ENCODE peak calls at places on chromosomes 16 and 17, in seven cellular contexts. M is sigmoid colon; N is small intestine; D is caudate nucleus; F is activated T-cell treated with anti-CD3 and anti-CD28 coated beads, Interleukin-2, amount 50 U/mL, for 72 hours; B is heart right ventricle; L is germinal center. E is an unnamed sample.

GRCh38 chr16:83932304-83932703 is 20.7 kb upstream of the OSGIN1 start:
- DNase-seq in N (no peak), D (no peak), M (no peak), L (no peak), B (no peak), F (no peak), E (peak; percentile 44)

GRCh38 chr17:13385481-13385907 is 216.2 kb downstream of the HS3ST3A1 start:
- DNase-seq in N (no peak), B (no peak), L (no peak), M (no peak), F (no peak), D (no peak), E (no peak)

GRCh38 chr16:56793504-56793903 is 63.6 kb downstream of the NUP93 start:
- DNase-seq in M (no peak), F (no peak), B (no peak), D (no peak), L (no peak), N (no peak), E (no peak)

GRCh38 chr16:15807603-15808009 is 49.2 kb downstream of the MYH11 start:
- DNase-seq in D (no peak), M (peak; percentile 88), B (no peak), N (no peak), L (no peak), F (no peak), E (peak; percentile 89)

GRCh38 chr17:63189082-63189481 is 223.0 kb downstream of the TANC2 start:
- DNase-seq in N (no peak), F (no peak), D (no peak), B (no peak), L (no peak), M (no peak), E (no peak)

GRCh38 chr16:52456368-52456767 is 90.6 kb downstream of the TOX3 start:
- DNase-seq in D (no peak), N (no peak), F (no peak), M (no peak), B (no peak), L (no peak), E (no peak)

GRCh38 chr17:38872671-38873385 is 3.0 kb downstream of the LASP1 start:
- DNase-seq in B (no peak), D (no peak), L (no peak), M (no peak), F (no peak), N (peak; percentile 72), E (no peak)

GRCh38 chr16:87380875-87381274 is 2.7 kb downstream of the FBXO31 start:
- DNase-seq in D (no peak), L (no peak), B (no peak), F (no peak), N (peak; percentile 72), M (peak; percentile 12), E (peak; percentile 8)

GRCh38 chr17:29140051-29140582 is 40.1 kb downstream of the MYO18A start:
- DNase-seq in D (peak; percentile 68), B (peak; percentile 91), M (peak; percentile 93), L (peak; percentile 76), F (peak; percentile 87), N (peak; percentile 79), E (peak; percentile 97)

GRCh38 chr17:56593073-56593740 is at the start of gene NOG:
- DNase-seq in F (peak; percentile 49), M (no peak), B (peak; percentile 51), N (no peak), L (peak; percentile 36), D (peak; percentile 72), E (peak; percentile 58)

GRCh38 chr17:8696951-8697745 is 47.5 kb downstream of the CCDC42 start:
- DNase-seq in F (no peak), B (no peak), D (no peak), N (no peak), M (no peak), L (no peak), E (peak; percentile 89)

GRCh38 chr16:27240948-27241531 is 27.5 kb downstream of the NSMCE1 start:
- DNase-seq in M (peak; percentile 59), L (no peak), F (no peak), D (no peak), N (no peak), B (no peak), E (no peak)

GRCh38 chr16:5506021-5506420 is 408.4 kb upstream of the EEF2KMT start:
- DNase-seq in D (peak; percentile 31), L (no peak), F (no peak), B (no peak), N (no peak), M (no peak), E (no peak)

GRCh38 chr17:4509402-4509801 is 10.7 kb downstream of the SPNS2 start:
- DNase-seq in D (no peak), F (peak; percentile 49), B (no peak), N (no peak), M (peak; percentile 54), L (no peak), E (peak; percentile 91)

GRCh38 chr16:68400083-68400923 is 48.0 kb downstream of the SMPD3 start:
- DNase-seq in F (peak; percentile 63), N (no peak), L (no peak), B (no peak), D (no peak), M (no peak), E (peak; percentile 26)

GRCh38 chr16:2842340-2843000 is 12.4 kb downstream of the ZG16B start:
- DNase-seq in B (peak; percentile 67), N (peak; percentile 40), F (peak; percentile 90), M (peak; percentile 69), L (peak; percentile 35), D (peak; percentile 5), E (no peak)

GRCh38 chr17:7336240-7337175 is at the start of gene ACAP1:
- DNase-seq in M (no peak), D (no peak), B (no peak), N (peak; percentile 64), L (peak; percentile 75), F (peak; percentile 84), E (no peak)

GRCh38 chr17:42670199-42670924 is 6.4 kb downstream of the PLEKHH3 start:
- DNase-seq in D (no peak), N (no peak), M (no peak), L (peak; percentile 83), B (no peak), F (peak; percentile 49), E (no peak)

GRCh38 chr17:62819511-62820221 is 11.6 kb upstream of the MARCHF10 start:
- DNase-seq in N (no peak), M (peak; percentile 86), L (no peak), D (no peak), F (no peak), B (peak; percentile 15), E (peak; percentile 83)

GRCh38 chr16:67426022-67426421 is 4.9 kb upstream of the HSD11B2 start:
- DNase-seq in B (no peak), M (no peak), N (no peak), D (no peak), L (no peak), F (no peak), E (no peak)

GRCh38 chr17:2485543-2485942 is 26.1 kb downstream of the METTL16 start:
- DNase-seq in M (no peak), L (no peak), B (no peak), F (no peak), D (no peak), N (peak; percentile 20), E (no peak)

GRCh38 chr16:62540496-62540895 is 504.3 kb upstream of the CDH8 start:
- DNase-seq in L (no peak), M (no peak), N (no peak), D (no peak), B (no peak), F (no peak), E (no peak)

GRCh38 chr17:57458718-57459285 is 202.5 kb downstream of the MSI2 start:
- DNase-seq in M (no peak), L (no peak), D (no peak), B (no peak), N (no peak), F (no peak), E (no peak)

GRCh38 chr17:74444406-74444805 is 12.5 kb downstream of the GPRC5C start:
- DNase-seq in F (no peak), L (no peak), D (no peak), M (peak; percentile 78), B (peak; percentile 63), N (no peak), E (no peak)

GRCh38 chr16:67245674-67246080 is 1.6 kb downstream of the FHOD1 start:
- DNase-seq in B (no peak), N (peak; percentile 37), F (peak; percentile 19), D (no peak), L (no peak), M (no peak), E (no peak)

GRCh38 chr16:84072014-84072413 is 29.4 kb upstream of the SLC38A8 start:
- DNase-seq in N (no peak), L (no peak), D (no peak), B (no peak), M (no peak), F (no peak), E (no peak)

GRCh38 chr16:85579883-85580607 is 33.1 kb upstream of the GSE1 start:
- DNase-seq in N (no peak), M (no peak), B (no peak), D (no peak), L (no peak), F (no peak), E (no peak)

GRCh38 chr17:75250009-75250471 is 11.4 kb downstream of the GGA3 start:
- DNase-seq in D (peak; percentile 68), B (no peak), M (no peak), F (peak; percentile 76), N (no peak), L (peak; percentile 51), E (no peak)